ENCODE peak calls at places on chromosomes 16 and 17, in six cellular contexts. One of them, this sample, is unnamed.

GRCh38 chr17:48310748-48311213 is 119.2 kb downstream of the SKAP1 start:
- DNase-seq in RPMI8226: no peak
- DNase-seq in MV-4-11: no peak
- DNase-seq in T-cell: no peak
- DNase-seq in heart right ventricle: no peak
- DNase-seq in NCI-H1105 treated with DMSO at 0.1 percent for 48 hours: peak; percentile 68
- DNase-seq in this sample: no peak

GRCh38 chr17:20174588-20175265 is 165.6 kb downstream of the SPECC1 start:
- DNase-seq in RPMI8226: no peak
- DNase-seq in MV-4-11: no peak
- DNase-seq in T-cell: no peak
- DNase-seq in heart right ventricle: no peak
- DNase-seq in NCI-H1105 treated with DMSO at 0.1 percent for 48 hours: no peak
- DNase-seq in this sample: peak; percentile 68

GRCh38 chr16:4699030-4699556 is 5.7 kb downstream of the NUDT16L1 start:
- DNase-seq in RPMI8226: no peak
- DNase-seq in MV-4-11: no peak
- DNase-seq in T-cell: no peak
- DNase-seq in heart right ventricle: no peak
- DNase-seq in NCI-H1105 treated with DMSO at 0.1 percent for 48 hours: no peak
- DNase-seq in this sample: peak; percentile 15

GRCh38 chr17:70120420-70120819 is 45.4 kb downstream of the KCNJ16 start:
- DNase-seq in RPMI8226: no peak
- DNase-seq in MV-4-11: peak; percentile 78
- DNase-seq in T-cell: no peak
- DNase-seq in heart right ventricle: no peak
- DNase-seq in NCI-H1105 treated with DMSO at 0.1 percent for 48 hours: no peak
- DNase-seq in this sample: no peak

GRCh38 chr16:82639666-82640336 is 13.0 kb downstream of the CDH13 start:
- DNase-seq in RPMI8226: peak; percentile 39
- DNase-seq in MV-4-11: peak; percentile 7
- DNase-seq in T-cell: peak; percentile 35
- DNase-seq in heart right ventricle: peak; percentile 55
- DNase-seq in NCI-H1105 treated with DMSO at 0.1 percent for 48 hours: peak; percentile 7
- DNase-seq in this sample: peak; percentile 46

GRCh38 chr17:5784791-5785190 is 200.5 kb upstream of the NLRP1 start:
- DNase-seq in RPMI8226: no peak
- DNase-seq in MV-4-11: no peak
- DNase-seq in T-cell: no peak
- DNase-seq in heart right ventricle: no peak
- DNase-seq in NCI-H1105 treated with DMSO at 0.1 percent for 48 hours: no peak
- DNase-seq in this sample: no peak

GRCh38 chr17:63070031-63070430 is 104.0 kb downstream of the TANC2 start:
- DNase-seq in RPMI8226: no peak
- DNase-seq in MV-4-11: peak; percentile 20
- DNase-seq in T-cell: no peak
- DNase-seq in heart right ventricle: no peak
- DNase-seq in NCI-H1105 treated with DMSO at 0.1 percent for 48 hours: no peak
- DNase-seq in this sample: no peak

GRCh38 chr17:46028374-46028773 is 29.3 kb downstream of the STH start:
- DNase-seq in RPMI8226: no peak
- DNase-seq in MV-4-11: no peak
- DNase-seq in T-cell: no peak
- DNase-seq in heart right ventricle: no peak
- DNase-seq in NCI-H1105 treated with DMSO at 0.1 percent for 48 hours: no peak
- DNase-seq in this sample: no peak

GRCh38 chr17:78289802-78290363 is 58.5 kb downstream of the TMEM235 start:
- DNase-seq in RPMI8226: peak; percentile 88
- DNase-seq in MV-4-11: peak; percentile 89
- DNase-seq in T-cell: peak; percentile 76
- DNase-seq in heart right ventricle: peak; percentile 85
- DNase-seq in NCI-H1105 treated with DMSO at 0.1 percent for 48 hours: peak; percentile 23
- DNase-seq in this sample: peak; percentile 84

GRCh38 chr17:79925242-79925957 is 86.2 kb upstream of the CBX4 start:
- DNase-seq in RPMI8226: no peak
- DNase-seq in MV-4-11: no peak
- DNase-seq in T-cell: no peak
- DNase-seq in heart right ventricle: peak; percentile 51
- DNase-seq in NCI-H1105 treated with DMSO at 0.1 percent for 48 hours: no peak
- DNase-seq in this sample: peak; percentile 80

GRCh38 chr17:17824119-17824779 is 12.5 kb downstream of the SREBF1 start:
- DNase-seq in RPMI8226: peak; percentile 47
- DNase-seq in MV-4-11: no peak
- DNase-seq in T-cell: no peak
- DNase-seq in heart right ventricle: no peak
- DNase-seq in NCI-H1105 treated with DMSO at 0.1 percent for 48 hours: peak; percentile 94
- DNase-seq in this sample: peak; percentile 64

GRCh38 chr17:62986549-62986948 is 20.5 kb downstream of the TANC2 start:
- DNase-seq in RPMI8226: no peak
- DNase-seq in MV-4-11: no peak
- DNase-seq in T-cell: no peak
- DNase-seq in heart right ventricle: no peak
- DNase-seq in NCI-H1105 treated with DMSO at 0.1 percent for 48 hours: no peak
- DNase-seq in this sample: no peak

GRCh38 chr17:32783602-32784001 is 93.3 kb downstream of the MYO1D start:
- DNase-seq in RPMI8226: peak; percentile 62
- DNase-seq in MV-4-11: peak; percentile 56
- DNase-seq in T-cell: no peak
- DNase-seq in heart right ventricle: no peak
- DNase-seq in NCI-H1105 treated with DMSO at 0.1 percent for 48 hours: peak; percentile 67
- DNase-seq in this sample: no peak

GRCh38 chr17:77140878-77141767 is at the start of gene SEC14L1:
- DNase-seq in RPMI8226: peak; percentile 82
- DNase-seq in MV-4-11: no peak
- DNase-seq in T-cell: peak; percentile 17
- DNase-seq in heart right ventricle: no peak
- DNase-seq in NCI-H1105 treated with DMSO at 0.1 percent for 48 hours: peak; percentile 22
- DNase-seq in this sample: peak; percentile 73

GRCh38 chr16:68235882-68236803 is at the start of gene ESRP2:
- DNase-seq in RPMI8226: peak; percentile 78
- DNase-seq in MV-4-11: no peak
- DNase-seq in T-cell: no peak
- DNase-seq in heart right ventricle: no peak
- DNase-seq in NCI-H1105 treated with DMSO at 0.1 percent for 48 hours: peak; percentile 45
- DNase-seq in this sample: peak; percentile 45

GRCh38 chr17:64355536-64356303 is 34.9 kb downstream of the PECAM1 start:
- DNase-seq in RPMI8226: no peak
- DNase-seq in MV-4-11: peak; percentile 53
- DNase-seq in T-cell: no peak
- DNase-seq in heart right ventricle: no peak
- DNase-seq in NCI-H1105 treated with DMSO at 0.1 percent for 48 hours: no peak
- DNase-seq in this sample: no peak

GRCh38 chr16:89502319-89502843 is 5.8 kb upstream of the SPG7 start:
- DNase-seq in RPMI8226: no peak
- DNase-seq in MV-4-11: no peak
- DNase-seq in T-cell: no peak
- DNase-seq in heart right ventricle: no peak
- DNase-seq in NCI-H1105 treated with DMSO at 0.1 percent for 48 hours: no peak
- DNase-seq in this sample: peak; percentile 30

GRCh38 chr17:79883202-79883601 is 44.0 kb upstream of the CBX4 start:
- DNase-seq in RPMI8226: no peak
- DNase-seq in MV-4-11: no peak
- DNase-seq in T-cell: no peak
- DNase-seq in heart right ventricle: no peak
- DNase-seq in NCI-H1105 treated with DMSO at 0.1 percent for 48 hours: peak; percentile 1
- DNase-seq in this sample: no peak

GRCh38 chr17:63764701-63765100 is 8.7 kb downstream of the CCDC47 start:
- DNase-seq in RPMI8226: no peak
- DNase-seq in MV-4-11: no peak
- DNase-seq in T-cell: no peak
- DNase-seq in heart right ventricle: no peak
- DNase-seq in NCI-H1105 treated with DMSO at 0.1 percent for 48 hours: no peak
- DNase-seq in this sample: no peak

GRCh38 chr16:27746076-27746855 is 196.3 kb downstream of the KATNIP start:
- DNase-seq in RPMI8226: no peak
- DNase-seq in MV-4-11: no peak
- DNase-seq in T-cell: no peak
- DNase-seq in heart right ventricle: no peak
- DNase-seq in NCI-H1105 treated with DMSO at 0.1 percent for 48 hours: no peak
- DNase-seq in this sample: no peak

GRCh38 chr17:74569392-74570003 is 2.2 kb upstream of the CD300H start:
- DNase-seq in RPMI8226: peak; percentile 94
- DNase-seq in MV-4-11: peak; percentile 97
- DNase-seq in T-cell: no peak
- DNase-seq in heart right ventricle: no peak
- DNase-seq in NCI-H1105 treated with DMSO at 0.1 percent for 48 hours: no peak
- DNase-seq in this sample: peak; percentile 65

GRCh38 chr16:56758930-56759329 is 29.0 kb downstream of the NUP93 start:
- DNase-seq in RPMI8226: no peak
- DNase-seq in MV-4-11: no peak
- DNase-seq in T-cell: no peak
- DNase-seq in heart right ventricle: no peak
- DNase-seq in NCI-H1105 treated with DMSO at 0.1 percent for 48 hours: no peak
- DNase-seq in this sample: no peak

GRCh38 chr16:55273959-55274358 is 50.0 kb upstream of the IRX6 start:
- DNase-seq in RPMI8226: no peak
- DNase-seq in MV-4-11: no peak
- DNase-seq in T-cell: no peak
- DNase-seq in heart right ventricle: no peak
- DNase-seq in NCI-H1105 treated with DMSO at 0.1 percent for 48 hours: peak; percentile 95
- DNase-seq in this sample: no peak

GRCh38 chr17:74296548-74296936 is 22.5 kb downstream of the DNAI2 start:
- DNase-seq in RPMI8226: peak; percentile 84
- DNase-seq in MV-4-11: peak; percentile 53
- DNase-seq in T-cell: peak; percentile 15
- DNase-seq in heart right ventricle: peak; percentile 81
- DNase-seq in NCI-H1105 treated with DMSO at 0.1 percent for 48 hours: no peak
- DNase-seq in this sample: peak; percentile 85

GRCh38 chr17:12973496-12974318 is 44.1 kb downstream of the ELAC2 start:
- DNase-seq in RPMI8226: no peak
- DNase-seq in MV-4-11: no peak
- DNase-seq in T-cell: no peak
- DNase-seq in heart right ventricle: no peak
- DNase-seq in NCI-H1105 treated with DMSO at 0.1 percent for 48 hours: no peak
- DNase-seq in this sample: no peak

GRCh38 chr17:43368740-43369506 is 29.9 kb upstream of the ARL4D start:
- DNase-seq in RPMI8226: peak; percentile 76
- DNase-seq in MV-4-11: peak; percentile 84
- DNase-seq in T-cell: peak; percentile 52
- DNase-seq in heart right ventricle: peak; percentile 88
- DNase-seq in NCI-H1105 treated with DMSO at 0.1 percent for 48 hours: peak; percentile 33
- DNase-seq in this sample: peak; percentile 87

GRCh38 chr16:63187638-63188037 is 1151.4 kb upstream of the CDH8 start:
- DNase-seq in RPMI8226: no peak
- DNase-seq in MV-4-11: no peak
- DNase-seq in T-cell: no peak
- DNase-seq in heart right ventricle: no peak
- DNase-seq in NCI-H1105 treated with DMSO at 0.1 percent for 48 hours: no peak
- DNase-seq in this sample: no peak

GRCh38 chr17:68182016-68182315 is 65.9 kb upstream of the AMZ2 start:
- DNase-seq in RPMI8226: no peak
- DNase-seq in MV-4-11: no peak
- DNase-seq in T-cell: no peak
- DNase-seq in heart right ventricle: no peak
- DNase-seq in NCI-H1105 treated with DMSO at 0.1 percent for 48 hours: no peak
- DNase-seq in this sample: peak; percentile 6

GRCh38 chr16:47699090-47699489 is 238.0 kb downstream of the PHKB start:
- DNase-seq in RPMI8226: no peak
- DNase-seq in MV-4-11: peak; percentile 66
- DNase-seq in T-cell: no peak
- DNase-seq in heart right ventricle: no peak
- DNase-seq in NCI-H1105 treated with DMSO at 0.1 percent for 48 hours: no peak
- DNase-seq in this sample: no peak